ENCODE peak calls at places on chromosomes 3 and 15, in six cellular contexts. P is Panc1, V is transverse colon, K is H1, G is HCT116, N is upper lobe of left lung. Y is an unnamed sample.

GRCh38 chr3:171811059-171811912 is 1.0 kb upstream of the PLD1 start:
- DNase-seq in G (no peak), N (no peak), P (peak; percentile 83), K (no peak), V (no peak), Y (no peak)

GRCh38 chr3:117558681-117559080 is 849.1 kb downstream of the TUSC7 start:
- DNase-seq in V (no peak), N (no peak), P (no peak), G (no peak), K (no peak), Y (no peak)

GRCh38 chr15:33242165-33242564 is 47.7 kb upstream of the FMN1 start:
- DNase-seq in G (no peak), N (no peak), P (no peak), K (no peak), V (no peak), Y (no peak)

GRCh38 chr3:30418443-30418842 is 188.0 kb upstream of the TGFBR2 start:
- DNase-seq in P (no peak), N (no peak), V (no peak), G (no peak), K (no peak), Y (no peak)

GRCh38 chr3:9301091-9301490 is 51.6 kb upstream of the SRGAP3 start:
- DNase-seq in V (no peak), G (no peak), P (no peak), K (no peak), N (no peak), Y (no peak)

GRCh38 chr3:177195242-177195940 is 1.9 kb downstream of the TBL1XR1 start:
- DNase-seq in V (peak; percentile 40), P (no peak), N (no peak), K (no peak), G (no peak), Y (no peak)

GRCh38 chr3:191329654-191330308 is 545 bp downstream of the UTS2B start:
- DNase-seq in K (peak; percentile 52), N (peak; percentile 92), V (peak; percentile 69), G (no peak), P (no peak), Y (peak; percentile 85)

GRCh38 chr3:192957441-192957951 is 39.8 kb upstream of the MB21D2 start:
- DNase-seq in P (no peak), N (no peak), V (peak; percentile 11), K (no peak), G (no peak), Y (no peak)

GRCh38 chr3:119562307-119562961 is 3.0 kb upstream of the CD80 start:
- DNase-seq in N (no peak), K (no peak), G (no peak), P (no peak), V (no peak), Y (no peak)

GRCh38 chr3:27357665-27358258 is 11.4 kb downstream of the NEK10 start:
- DNase-seq in K (peak; percentile 55), N (no peak), G (peak; percentile 59), P (peak; percentile 46), V (peak; percentile 69), Y (no peak)

GRCh38 chr3:128113817-128114794 is 9.5 kb downstream of the RUVBL1 start:
- DNase-seq in V (peak; percentile 12), K (no peak), G (no peak), N (no peak), P (no peak), Y (peak; percentile 79)

GRCh38 chr3:194494951-194495374 is 8.2 kb upstream of the ATP13A3 start:
- DNase-seq in G (no peak), P (no peak), K (no peak), V (peak; percentile 38), N (no peak), Y (no peak)

GRCh38 chr15:95410757-95411156 is 919.7 kb upstream of the NR2F2 start:
- DNase-seq in P (no peak), N (no peak), K (no peak), V (no peak), G (no peak), Y (no peak)

GRCh38 chr3:33385423-33385822 is 54.8 kb downstream of the UBP1 start:
- DNase-seq in V (no peak), K (no peak), P (no peak), G (no peak), N (no peak), Y (no peak)

GRCh38 chr3:83843716-83844115 is 1115.1 kb upstream of the CADM2 start:
- DNase-seq in G (no peak), K (no peak), P (no peak), V (no peak), N (no peak), Y (no peak)

GRCh38 chr3:133282239-133282638 is 117.6 kb upstream of the BFSP2 start:
- DNase-seq in N (no peak), K (no peak), G (no peak), P (no peak), V (no peak), Y (no peak)

GRCh38 chr15:62608369-62608768 is 434.2 kb upstream of the TPM1 start:
- DNase-seq in G (no peak), P (no peak), K (no peak), N (no peak), V (no peak), Y (no peak)

GRCh38 chr3:176633511-176633910 is 563.8 kb downstream of the TBL1XR1 start:
- DNase-seq in V (no peak), P (no peak), K (no peak), N (no peak), G (no peak), Y (no peak)

GRCh38 chr3:25456723-25457122 is 28.7 kb downstream of the RARB start:
- DNase-seq in K (no peak), G (no peak), P (no peak), N (no peak), V (no peak), Y (no peak)

GRCh38 chr3:25453521-25454410 is 25.7 kb downstream of the RARB start:
- DNase-seq in P (no peak), V (no peak), G (no peak), K (no peak), N (no peak), Y (no peak)

GRCh38 chr3:25457642-25458419 is 29.8 kb downstream of the RARB start:
- DNase-seq in V (no peak), G (no peak), N (no peak), P (no peak), K (no peak), Y (no peak)

GRCh38 chr3:25454411-25454927 is 26.4 kb downstream of the RARB start:
- DNase-seq in G (no peak), N (no peak), P (no peak), V (no peak), K (no peak), Y (no peak)

DNA sequence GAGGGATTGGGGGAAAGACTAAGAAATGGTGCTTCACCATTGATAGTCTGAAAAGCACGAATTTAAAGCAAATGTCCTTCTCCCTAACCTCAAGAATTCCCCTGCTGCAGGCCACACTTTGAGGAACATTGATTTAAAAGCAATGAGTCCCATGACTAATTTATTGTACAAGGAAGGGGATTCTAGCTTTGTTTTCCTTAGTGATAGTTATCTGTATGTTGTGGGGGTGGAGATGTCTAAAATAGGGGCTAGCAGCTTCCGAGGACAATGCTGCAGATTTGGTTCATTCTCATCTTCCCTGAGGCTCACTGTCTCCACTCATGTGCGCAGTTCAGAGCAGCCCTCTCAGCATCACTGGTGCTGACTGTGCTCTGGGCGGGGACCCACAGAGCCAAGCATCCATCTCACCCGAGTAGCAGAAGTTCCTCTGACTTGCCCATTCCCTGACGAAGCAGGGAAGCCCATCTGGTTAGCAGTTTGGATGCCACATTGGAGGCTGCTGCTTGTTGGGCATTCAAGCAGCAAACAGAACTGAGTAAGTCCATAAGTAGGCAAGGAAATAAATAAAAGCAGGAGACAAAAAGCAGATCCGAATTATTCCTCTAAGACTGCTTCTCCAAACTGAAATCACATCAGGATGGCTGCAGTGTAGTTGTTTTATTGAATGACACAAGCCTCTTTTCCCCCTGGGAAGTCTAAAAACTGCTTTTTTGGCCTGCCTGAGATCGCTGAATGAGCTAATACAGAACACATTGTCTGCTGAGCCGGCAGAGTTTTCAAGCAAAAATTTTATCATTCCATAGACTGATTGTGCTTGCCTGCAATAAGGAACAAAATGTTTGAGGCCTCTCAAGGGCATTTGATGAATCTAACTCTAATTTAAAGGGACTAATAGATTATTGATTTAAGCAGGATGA is 27.5 kb downstream of the RARB start:
- DNase-seq in N (no peak), G (no peak), K (no peak), P (no peak), V (no peak), Y (no peak)
- TF ChIP-seq POLR2AphosphoS5 in N (no peak), G (no peak), K (no peak), P (no peak), V (no peak), Y (no peak)

GRCh38 chr3:23763040-23763477 is 42.7 kb upstream of the UBE2E1 start:
- DNase-seq in K (no peak), P (no peak), G (no peak), V (no peak), N (no peak), Y (no peak)
- H3K4me1 ChIP-seq in K (peaks cover 6% of the 10 kb centered on the region), P (no peaks in the 10 kb centered on the region), G (peaks cover 10% of the 10 kb centered on the region), V (no peaks in the 10 kb centered on the region), N (peaks cover 9% of the 10 kb centered on the region), Y (peaks cover 28% of the 10 kb centered on the region)

GRCh38 chr15:87874896-87875661 is 381.5 kb downstream of the NTRK3 start:
- DNase-seq in P (no peak), V (no peak), N (peak; percentile 24), G (no peak), K (no peak), Y (peak; percentile 69)

GRCh38 chr15:87871738-87872315 is 384.7 kb downstream of the NTRK3 start:
- DNase-seq in V (no peak), N (no peak), P (no peak), K (no peak), G (no peak), Y (no peak)

GRCh38 chr15:87877114-87877810 is 379.3 kb downstream of the NTRK3 start:
- DNase-seq in V (no peak), K (no peak), P (no peak), N (no peak), G (no peak), Y (no peak)

GRCh38 chr15:87871130-87871737 is 385.3 kb downstream of the NTRK3 start:
- DNase-seq in V (no peak), K (no peak), G (no peak), P (no peak), N (no peak), Y (no peak)

GRCh38 chr15:87873501-87873900 is 383.0 kb downstream of the NTRK3 start:
- DNase-seq in K (no peak), V (no peak), G (no peak), P (no peak), N (no peak), Y (no peak)
- H3K9me3 ChIP-seq in K (no peaks in the 10 kb centered on the region), V (no peaks in the 10 kb centered on the region), G (peaks cover 9% of the 10 kb centered on the region), P (no peaks in the 10 kb centered on the region), N (no peaks in the 10 kb centered on the region), Y (no peaks in the 10 kb centered on the region)

GRCh38 chr3:21938267-21938681 is 187.3 kb upstream of the ZNF385D start:
- DNase-seq in V (no peak), G (no peak), K (no peak), N (no peak), P (no peak), Y (no peak)

GRCh38 chr3:21936207-21936606 is 185.2 kb upstream of the ZNF385D start:
- DNase-seq in V (no peak), N (no peak), K (no peak), G (no peak), P (no peak), Y (no peak)

DNA sequence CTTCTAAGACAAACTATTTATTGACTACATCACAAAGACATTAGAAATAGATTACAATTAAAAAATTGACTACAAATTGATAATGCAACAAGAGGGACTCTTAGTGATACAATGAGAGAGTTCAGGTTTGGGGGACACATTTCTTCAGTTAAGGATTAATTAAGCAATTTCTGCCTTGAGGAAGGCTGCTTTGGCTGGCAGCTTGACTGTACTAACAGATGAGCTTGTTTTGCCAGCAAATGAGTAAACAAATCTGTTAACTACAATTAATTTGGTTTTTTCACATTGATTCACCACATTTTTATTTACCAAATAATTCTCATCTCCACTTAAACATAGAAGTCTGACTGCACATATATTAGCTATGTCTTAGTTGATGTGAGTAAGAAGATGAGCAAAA is 183.6 kb upstream of the ZNF385D start:
- DNase-seq in N (no peak), K (no peak), V (no peak), P (no peak), G (no peak), Y (no peak)
- TF ChIP-seq POLR2AphosphoS5 in N (no peak), K (no peak), V (no peak), P (no peak), G (no peak), Y (no peak)

Y was measured in spleen.